ENCODE peak calls at places on chromosomes 4 and X, in nine cellular contexts. One of them, this sample, is unnamed. For H3K4me1 and H3K9me3, the result is how much of the 10 kb centered on the place peaks cover.

GRCh38 chr4:8409271-8410065 is 31.1 kb downstream of the ACOX3 start:
- DNase-seq in trophoblast cell: no peak
- DNase-seq in effector memory CD4-positive, alpha-beta T cell: peak
- DNase-seq in tibial nerve: no peak
- DNase-seq in ascending aorta: no peak
- DNase-seq in PC-3: peak
- DNase-seq in hepatocyte: no peak
- DNase-seq in colonic mucosa: peak
- DNase-seq in upper lobe of right lung: no peak
- DNase-seq in this sample: no peak

GRCh38 chr4:74104145-74104544 is 5.2 kb upstream of the CXCL2 start:
- DNase-seq in trophoblast cell: peak
- DNase-seq in effector memory CD4-positive, alpha-beta T cell: no peak
- DNase-seq in tibial nerve: no peak
- DNase-seq in ascending aorta: no peak
- DNase-seq in PC-3: no peak
- DNase-seq in hepatocyte: peak
- DNase-seq in colonic mucosa: peak
- DNase-seq in upper lobe of right lung: no peak
- DNase-seq in this sample: peak

GRCh38 chrX:84336646-84337045 is 148.6 kb upstream of the RPS6KA6 start:
- DNase-seq in trophoblast cell: no peak
- DNase-seq in effector memory CD4-positive, alpha-beta T cell: no peak
- DNase-seq in tibial nerve: no peak
- DNase-seq in ascending aorta: no peak
- DNase-seq in PC-3: no peak
- DNase-seq in hepatocyte: no peak
- DNase-seq in colonic mucosa: no peak
- DNase-seq in upper lobe of right lung: no peak
- DNase-seq in this sample: no peak

GRCh38 chrX:149825424-149825823 is 43.7 kb downstream of the MAGEA9 start:
- DNase-seq in trophoblast cell: no peak
- DNase-seq in effector memory CD4-positive, alpha-beta T cell: no peak
- DNase-seq in tibial nerve: no peak
- DNase-seq in ascending aorta: no peak
- DNase-seq in PC-3: peak
- DNase-seq in hepatocyte: no peak
- DNase-seq in colonic mucosa: no peak
- DNase-seq in upper lobe of right lung: no peak
- DNase-seq in this sample: no peak

GRCh38 chr4:125739760-125740159 is 425.0 kb downstream of the FAT4 start:
- DNase-seq in trophoblast cell: no peak
- DNase-seq in effector memory CD4-positive, alpha-beta T cell: no peak
- DNase-seq in tibial nerve: no peak
- DNase-seq in ascending aorta: no peak
- DNase-seq in PC-3: no peak
- DNase-seq in hepatocyte: no peak
- DNase-seq in colonic mucosa: no peak
- DNase-seq in upper lobe of right lung: no peak
- DNase-seq in this sample: no peak

GRCh38 chr4:18394656-18395055 is 373.1 kb upstream of the LCORL start:
- DNase-seq in trophoblast cell: peak
- DNase-seq in effector memory CD4-positive, alpha-beta T cell: no peak
- DNase-seq in tibial nerve: no peak
- DNase-seq in ascending aorta: no peak
- DNase-seq in PC-3: no peak
- DNase-seq in hepatocyte: no peak
- DNase-seq in colonic mucosa: no peak
- DNase-seq in upper lobe of right lung: no peak
- DNase-seq in this sample: no peak

GRCh38 chr4:7419961-7420660 is 14.6 kb downstream of the PSAPL1 start:
- DNase-seq in trophoblast cell: no peak
- DNase-seq in effector memory CD4-positive, alpha-beta T cell: no peak
- DNase-seq in tibial nerve: no peak
- DNase-seq in ascending aorta: peak
- DNase-seq in PC-3: no peak
- DNase-seq in hepatocyte: no peak
- DNase-seq in colonic mucosa: no peak
- DNase-seq in upper lobe of right lung: no peak
- DNase-seq in this sample: no peak

GRCh38 chrX:49129427-49129826 is 5.9 kb upstream of the GPKOW start:
- DNase-seq in trophoblast cell: no peak
- DNase-seq in effector memory CD4-positive, alpha-beta T cell: no peak
- DNase-seq in tibial nerve: no peak
- DNase-seq in ascending aorta: no peak
- DNase-seq in PC-3: no peak
- DNase-seq in hepatocyte: no peak
- DNase-seq in colonic mucosa: no peak
- DNase-seq in upper lobe of right lung: no peak
- DNase-seq in this sample: no peak

GRCh38 chr4:100299441-100299840 is 109.2 kb upstream of the DDIT4L start:
- DNase-seq in trophoblast cell: no peak
- DNase-seq in effector memory CD4-positive, alpha-beta T cell: no peak
- DNase-seq in tibial nerve: no peak
- DNase-seq in ascending aorta: no peak
- DNase-seq in PC-3: no peak
- DNase-seq in hepatocyte: no peak
- DNase-seq in colonic mucosa: no peak
- DNase-seq in upper lobe of right lung: no peak
- DNase-seq in this sample: no peak

GRCh38 chr4:168800926-168801325 is 209.1 kb downstream of the CBR4 start:
- DNase-seq in trophoblast cell: no peak
- DNase-seq in effector memory CD4-positive, alpha-beta T cell: no peak
- DNase-seq in tibial nerve: no peak
- DNase-seq in ascending aorta: no peak
- DNase-seq in PC-3: no peak
- DNase-seq in hepatocyte: no peak
- DNase-seq in colonic mucosa: no peak
- DNase-seq in upper lobe of right lung: no peak
- DNase-seq in this sample: no peak

GRCh38 chr4:173436149-173436579 is 37.2 kb upstream of the SCRG1 start:
- DNase-seq in trophoblast cell: peak
- DNase-seq in effector memory CD4-positive, alpha-beta T cell: no peak
- DNase-seq in tibial nerve: no peak
- DNase-seq in ascending aorta: peak
- DNase-seq in PC-3: no peak
- DNase-seq in hepatocyte: peak
- DNase-seq in colonic mucosa: no peak
- DNase-seq in upper lobe of right lung: no peak
- DNase-seq in this sample: no peak

GRCh38 chrX:72236841-72237240 is 2.0 kb downstream of the ERCC6L start:
- DNase-seq in trophoblast cell: no peak
- DNase-seq in effector memory CD4-positive, alpha-beta T cell: no peak
- DNase-seq in tibial nerve: no peak
- DNase-seq in ascending aorta: no peak
- DNase-seq in PC-3: peak
- DNase-seq in hepatocyte: no peak
- DNase-seq in colonic mucosa: no peak
- DNase-seq in upper lobe of right lung: no peak
- DNase-seq in this sample: no peak

GRCh38 chr4:140789752-140790151 is 33.6 kb upstream of the TBC1D9 start:
- DNase-seq in trophoblast cell: peak
- DNase-seq in effector memory CD4-positive, alpha-beta T cell: no peak
- DNase-seq in tibial nerve: no peak
- DNase-seq in ascending aorta: no peak
- DNase-seq in PC-3: peak
- DNase-seq in hepatocyte: no peak
- DNase-seq in colonic mucosa: no peak
- DNase-seq in upper lobe of right lung: no peak
- DNase-seq in this sample: no peak

GRCh38 chrX:120087289-120088017 is 10.0 kb upstream of the RHOXF2B start:
- DNase-seq in trophoblast cell: no peak
- DNase-seq in effector memory CD4-positive, alpha-beta T cell: no peak
- DNase-seq in tibial nerve: no peak
- DNase-seq in ascending aorta: no peak
- DNase-seq in PC-3: no peak
- DNase-seq in hepatocyte: no peak
- DNase-seq in colonic mucosa: no peak
- DNase-seq in upper lobe of right lung: no peak
- DNase-seq in this sample: no peak

GRCh38 chr4:15612136-15612535 is 43.0 kb downstream of the FBXL5 start:
- DNase-seq in trophoblast cell: no peak
- DNase-seq in effector memory CD4-positive, alpha-beta T cell: no peak
- DNase-seq in tibial nerve: no peak
- DNase-seq in ascending aorta: no peak
- DNase-seq in PC-3: no peak
- DNase-seq in hepatocyte: no peak
- DNase-seq in colonic mucosa: no peak
- DNase-seq in upper lobe of right lung: no peak
- DNase-seq in this sample: no peak

GRCh38 chrX:105191878-105192277 is 28.6 kb downstream of the TEX13A start:
- DNase-seq in trophoblast cell: no peak
- DNase-seq in effector memory CD4-positive, alpha-beta T cell: no peak
- DNase-seq in tibial nerve: no peak
- DNase-seq in ascending aorta: no peak
- DNase-seq in PC-3: peak
- DNase-seq in hepatocyte: peak
- DNase-seq in colonic mucosa: no peak
- DNase-seq in upper lobe of right lung: no peak
- DNase-seq in this sample: peak

GRCh38 chr4:121900132-121900983 is 30.1 kb upstream of the BBS7 start:
- DNase-seq in trophoblast cell: peak
- DNase-seq in effector memory CD4-positive, alpha-beta T cell: no peak
- DNase-seq in tibial nerve: peak
- DNase-seq in ascending aorta: no peak
- DNase-seq in PC-3: peak
- DNase-seq in hepatocyte: peak
- DNase-seq in colonic mucosa: peak
- DNase-seq in upper lobe of right lung: no peak
- DNase-seq in this sample: peak

GRCh38 chr4:47075241-47075640 is 43.9 kb downstream of the GABRB1 start:
- DNase-seq in trophoblast cell: no peak
- DNase-seq in effector memory CD4-positive, alpha-beta T cell: no peak
- DNase-seq in tibial nerve: no peak
- DNase-seq in ascending aorta: no peak
- DNase-seq in PC-3: peak
- DNase-seq in hepatocyte: no peak
- DNase-seq in colonic mucosa: no peak
- DNase-seq in upper lobe of right lung: no peak
- DNase-seq in this sample: no peak

GRCh38 chrX:113305496-113305895 is 464.9 kb upstream of the AMOT start:
- DNase-seq in trophoblast cell: no peak
- DNase-seq in effector memory CD4-positive, alpha-beta T cell: no peak
- DNase-seq in tibial nerve: no peak
- DNase-seq in ascending aorta: no peak
- DNase-seq in PC-3: peak
- DNase-seq in hepatocyte: no peak
- DNase-seq in colonic mucosa: no peak
- DNase-seq in upper lobe of right lung: no peak
- DNase-seq in this sample: no peak

GRCh38 chr4:71229477-71230257 is 109.2 kb upstream of the SLC4A4 start:
- DNase-seq in trophoblast cell: peak
- DNase-seq in effector memory CD4-positive, alpha-beta T cell: no peak
- DNase-seq in tibial nerve: no peak
- DNase-seq in ascending aorta: no peak
- DNase-seq in PC-3: peak
- DNase-seq in hepatocyte: peak
- DNase-seq in colonic mucosa: peak
- DNase-seq in upper lobe of right lung: no peak
- DNase-seq in this sample: peak

DNA sequence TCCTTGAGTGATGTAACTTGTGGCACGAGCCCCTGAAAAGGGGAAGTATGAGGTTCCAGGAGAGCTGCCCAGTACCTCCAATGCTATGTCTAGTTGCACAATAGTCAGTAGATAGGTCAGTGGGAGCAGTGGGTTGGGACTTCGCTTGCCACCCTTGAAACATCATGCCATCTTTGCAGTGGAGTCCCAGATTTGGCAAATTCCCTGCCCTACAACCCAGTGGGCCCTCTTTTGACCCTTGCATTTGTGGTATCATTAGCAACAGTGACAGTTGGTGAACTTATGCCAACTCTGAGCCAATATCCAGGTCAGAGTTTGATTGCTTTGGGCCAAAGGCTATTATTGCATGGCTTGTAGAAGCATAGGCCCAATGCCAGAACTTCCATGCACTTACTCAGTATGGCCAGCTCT is 12.3 kb downstream of the FHL1 start:
- DNase-seq in trophoblast cell: no peak
- DNase-seq in effector memory CD4-positive, alpha-beta T cell: no peak
- DNase-seq in tibial nerve: no peak
- DNase-seq in ascending aorta: no peak
- DNase-seq in PC-3: peak
- DNase-seq in hepatocyte: no peak
- DNase-seq in colonic mucosa: no peak
- DNase-seq in upper lobe of right lung: no peak
- DNase-seq in this sample: no peak
- H3K4me1 ChIP-seq in trophoblast cell: under half
- H3K4me1 ChIP-seq in effector memory CD4-positive, alpha-beta T cell: under half
- H3K4me1 ChIP-seq in tibial nerve: under half
- H3K4me1 ChIP-seq in ascending aorta: under half
- H3K4me1 ChIP-seq in PC-3: under half
- H3K4me1 ChIP-seq in hepatocyte: under half
- H3K4me1 ChIP-seq in colonic mucosa: under half
- H3K4me1 ChIP-seq in upper lobe of right lung: under half
- H3K4me1 ChIP-seq in this sample: under half

GRCh38 chrX:66833426-66833825 is 194.5 kb upstream of the EDA2R start:
- DNase-seq in trophoblast cell: no peak
- DNase-seq in effector memory CD4-positive, alpha-beta T cell: no peak
- DNase-seq in tibial nerve: no peak
- DNase-seq in ascending aorta: no peak
- DNase-seq in PC-3: no peak
- DNase-seq in hepatocyte: no peak
- DNase-seq in colonic mucosa: no peak
- DNase-seq in upper lobe of right lung: no peak
- DNase-seq in this sample: no peak
- H3K9me3 ChIP-seq in trophoblast cell: under half
- H3K9me3 ChIP-seq in effector memory CD4-positive, alpha-beta T cell: under half
- H3K9me3 ChIP-seq in tibial nerve: under half
- H3K9me3 ChIP-seq in ascending aorta: under half
- H3K9me3 ChIP-seq in PC-3: under half
- H3K9me3 ChIP-seq in hepatocyte: under half
- H3K9me3 ChIP-seq in colonic mucosa: under half
- H3K9me3 ChIP-seq in upper lobe of right lung: under half
- H3K9me3 ChIP-seq in this sample: under half

GRCh38 chr4:123505457-123506310 is 109.1 kb downstream of the SPRY1 start:
- DNase-seq in trophoblast cell: no peak
- DNase-seq in effector memory CD4-positive, alpha-beta T cell: no peak
- DNase-seq in tibial nerve: peak
- DNase-seq in ascending aorta: peak
- DNase-seq in PC-3: peak
- DNase-seq in hepatocyte: peak
- DNase-seq in colonic mucosa: peak
- DNase-seq in upper lobe of right lung: peak
- DNase-seq in this sample: peak
- H3K27ac ChIP-seq in trophoblast cell: no peak
- H3K27ac ChIP-seq in effector memory CD4-positive, alpha-beta T cell: no peak
- H3K27ac ChIP-seq in tibial nerve: peak
- H3K27ac ChIP-seq in ascending aorta: peak
- H3K27ac ChIP-seq in PC-3: peak
- H3K27ac ChIP-seq in hepatocyte: peak
- H3K27ac ChIP-seq in colonic mucosa: no peak
- H3K27ac ChIP-seq in upper lobe of right lung: peak
- H3K27ac ChIP-seq in this sample: no peak

DNA sequence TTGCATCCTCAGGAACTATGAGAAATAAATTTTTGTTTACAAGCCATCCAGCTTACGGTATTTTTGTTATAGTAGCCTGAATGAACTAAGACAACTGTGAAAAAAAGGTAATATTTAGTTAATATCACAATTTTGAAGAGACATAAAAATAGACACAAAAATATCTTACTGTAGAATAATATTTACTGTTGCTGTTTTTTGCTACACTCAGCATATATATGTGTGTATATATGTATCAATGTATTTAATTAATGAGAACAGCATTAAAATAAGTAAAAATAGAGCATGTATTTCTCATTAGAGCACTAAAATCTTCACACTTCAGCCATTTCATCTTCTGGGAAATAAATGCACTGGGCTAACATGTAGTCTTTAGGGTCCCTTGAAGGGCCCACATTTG is 24.6 kb downstream of the PPP3CA start:
- DNase-seq in trophoblast cell: no peak
- DNase-seq in effector memory CD4-positive, alpha-beta T cell: no peak
- DNase-seq in tibial nerve: no peak
- DNase-seq in ascending aorta: no peak
- DNase-seq in PC-3: no peak
- DNase-seq in hepatocyte: no peak
- DNase-seq in colonic mucosa: no peak
- DNase-seq in upper lobe of right lung: no peak
- DNase-seq in this sample: no peak
- H3K4me1 ChIP-seq in trophoblast cell: under half
- H3K4me1 ChIP-seq in effector memory CD4-positive, alpha-beta T cell: under half
- H3K4me1 ChIP-seq in tibial nerve: under half
- H3K4me1 ChIP-seq in ascending aorta: under half
- H3K4me1 ChIP-seq in PC-3: under half
- H3K4me1 ChIP-seq in hepatocyte: under half
- H3K4me1 ChIP-seq in colonic mucosa: under half
- H3K4me1 ChIP-seq in upper lobe of right lung: under half
- H3K4me1 ChIP-seq in this sample: under half